ENCODE peak calls at places on chromosome 10, in seven cellular contexts. D is stimulated activated CD8-positive, alpha-beta memory T cell treated with anti-CD3 and anti-CD28 coated beads, Interleukin-4, amount 100 ng/mL, for 4 hours; S is stimulated activated CD4-positive, alpha-beta T cell treated with anti-CD3 and anti-CD28 coated beads, Interleukin-12 subunit alpha, Interleukin-12 subunit beta, amount 100 ng/mL, for 4 hours; L is effector CD4-positive, alpha-beta T cell; X is BJ; A is HuH-7.5; F is heart right ventricle. Y is an unnamed sample.
A peak's percentile ranks its signal among the peaks of the same experiment; 100 is the strongest.

GRCh38 chr10:42864575-42864974 is 82.0 kb downstream of the BMS1 start:
- DNase-seq in A (no peak), X (no peak), S (no peak), F (no peak), L (no peak), D (no peak), Y (no peak)

GRCh38 chr10:104300736-104301292 is 31.8 kb downstream of the GSTO2 start:
- DNase-seq in A (no peak), F (peak; percentile 67), X (peak; percentile 94), S (no peak), D (no peak), L (no peak), Y (peak; percentile 78)

GRCh38 chr10:103254538-103255325 is 9.0 kb downstream of the RPEL1 start:
- DNase-seq in D (no peak), L (no peak), A (no peak), S (no peak), X (no peak), F (no peak), Y (no peak)

GRCh38 chr10:119401671-119402395 is 140.7 kb downstream of the RGS10 start:
- DNase-seq in L (no peak), S (no peak), D (no peak), F (peak; percentile 70), A (no peak), X (peak; percentile 99), Y (peak; percentile 80)

GRCh38 chr10:53223846-53224245 is 451.3 kb upstream of the MBL2 start:
- DNase-seq in A (no peak), X (no peak), D (no peak), F (no peak), S (no peak), L (no peak), Y (no peak)

GRCh38 chr10:100114460-100114859 is 32.8 kb upstream of the CPN1 start:
- DNase-seq in D (no peak), X (no peak), F (no peak), S (no peak), L (no peak), A (no peak), Y (no peak)

GRCh38 chr10:79431891-79432831 is 13.3 kb downstream of the ZCCHC24 start:
- DNase-seq in F (no peak), D (no peak), X (no peak), S (no peak), A (no peak), L (no peak), Y (no peak)

GRCh38 chr10:116104210-116104932 is 168.6 kb downstream of the GFRA1 start:
- DNase-seq in L (no peak), D (no peak), S (no peak), A (no peak), X (no peak), F (no peak), Y (no peak)

GRCh38 chr10:12255048-12255447 is 59.1 kb downstream of the CDC123 start:
- DNase-seq in D (no peak), X (no peak), S (no peak), A (no peak), L (no peak), F (no peak), Y (no peak)

GRCh38 chr10:88881335-88881734 is 1.3 kb downstream of the STAMBPL1 start:
- DNase-seq in D (no peak), X (no peak), F (no peak), S (no peak), A (no peak), L (no peak), Y (no peak)

GRCh38 chr10:125782661-125783060 is 7.0 kb upstream of the MMP21 start:
- DNase-seq in L (no peak), F (no peak), S (no peak), A (no peak), D (no peak), X (no peak), Y (no peak)

GRCh38 chr10:110212119-110213006 is 5.0 kb downstream of the MXI1 start:
- DNase-seq in D (no peak), L (peak; percentile 41), F (no peak), A (no peak), X (no peak), S (no peak), Y (peak; percentile 54)

GRCh38 chr10:454860-455259 is 234.6 kb downstream of the DIP2C start:
- DNase-seq in D (no peak), S (no peak), L (no peak), A (no peak), F (no peak), X (peak; percentile 85), Y (no peak)

GRCh38 chr10:96740579-96741281 is 20.4 kb upstream of the PIK3AP1 start:
- DNase-seq in D (no peak), L (no peak), A (no peak), X (no peak), S (no peak), F (peak; percentile 51), Y (peak; percentile 89)

GRCh38 chr10:6097063-6097462 is 8.2 kb downstream of the RBM17 start:
- DNase-seq in L (no peak), F (no peak), X (no peak), D (no peak), A (no peak), S (no peak), Y (no peak)

Y was measured in Right ventricle myocardium inferior.